ENCODE peak calls at places on chromosome 2, in four cellular contexts. T is GM06990; R is CD8-positive, alpha-beta memory T cell; D is cardiac muscle cell. K is an unnamed sample.

GRCh38 chr2:102114851-102115497 is 27.6 kb upstream of the IL1R1 start:
- DNase-seq in T (no peak), R (no peak), D (peak; percentile 74), K (no peak)

GRCh38 chr2:68698567-68699377 is 35.8 kb upstream of the ARHGAP25 start:
- DNase-seq in T (no peak), R (no peak), D (no peak), K (no peak)

GRCh38 chr2:15615310-15615920 is 23.7 kb downstream of the DDX1 start:
- DNase-seq in T (no peak), R (no peak), D (no peak), K (no peak)

GRCh38 chr2:29759342-29759741 is 162.0 kb downstream of the ALK start:
- DNase-seq in T (no peak), R (no peak), D (no peak), K (no peak)

GRCh38 chr2:113876503-113877387 is 13.1 kb upstream of the ACTR3 start:
- DNase-seq in T (no peak), R (peak; percentile 81), D (peak; percentile 33), K (peak; percentile 91)

GRCh38 chr2:127175821-127176354 is 44.2 kb downstream of the CYP27C1 start:
- DNase-seq in T (no peak), R (no peak), D (peak; percentile 8), K (no peak)

GRCh38 chr2:241987726-241988125 is 118.2 kb downstream of the RTP5 start:
- DNase-seq in T (no peak), R (no peak), D (no peak), K (no peak)

GRCh38 chr2:46984642-46985476 is 69.3 kb upstream of the MCFD2 start:
- DNase-seq in T (peak; percentile 63), R (no peak), D (peak; percentile 92), K (no peak)

DNA sequence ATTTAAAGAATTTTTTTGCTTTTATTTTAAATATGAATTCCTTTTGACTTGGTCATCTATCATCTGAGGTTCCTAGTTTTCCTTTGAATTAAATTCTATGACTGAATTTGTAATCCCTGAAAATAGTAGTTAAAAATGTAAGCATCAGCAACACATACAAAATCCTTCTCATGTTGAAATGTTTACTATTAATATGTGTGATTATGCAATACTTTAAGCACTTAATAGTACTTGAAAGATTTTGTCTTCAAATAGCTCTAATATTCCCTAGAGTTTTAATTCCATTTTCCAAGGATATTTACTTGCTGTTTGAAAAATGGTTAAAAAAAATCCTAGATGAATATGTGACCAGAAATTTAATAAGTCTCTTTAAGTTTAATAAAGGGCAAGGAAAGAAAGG is 26.6 kb upstream of the SPATS2L start:
- DNase-seq in T (no peak), R (no peak), D (no peak), K (no peak)
- H3K4me3 ChIP-seq in T (no peak overlapping the region), R (no peak overlapping the region), D (no peak overlapping the region), K (no peak overlapping the region)

DNA sequence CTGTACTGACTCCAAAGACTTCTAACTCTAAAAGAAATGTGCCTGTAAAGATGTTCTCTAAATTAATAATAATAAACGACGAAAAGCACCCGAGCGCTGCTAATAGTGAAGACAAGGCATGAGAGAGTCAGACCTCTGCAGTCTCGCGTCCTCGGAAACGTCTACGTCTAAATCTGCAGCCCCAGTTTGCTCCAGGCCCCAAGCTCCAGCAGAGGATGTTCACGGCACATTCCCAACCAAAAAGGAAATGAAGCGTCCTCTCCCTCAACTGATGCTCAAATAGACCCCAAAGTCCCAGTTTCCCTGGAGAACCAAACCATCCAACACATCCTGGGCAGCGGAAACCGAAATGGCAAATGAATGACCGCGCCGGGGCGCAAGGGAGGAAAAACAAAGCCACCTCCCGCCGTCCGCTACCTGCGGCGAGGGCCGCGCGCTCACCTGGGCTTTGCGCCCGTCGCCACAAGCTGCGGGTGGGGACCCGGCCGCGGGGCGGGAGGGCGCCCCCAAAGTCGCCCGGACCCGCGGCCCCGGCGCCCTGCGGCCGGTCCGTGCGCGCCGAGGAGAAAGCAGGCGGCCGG is 47.1 kb upstream of the CCDC150 start:
- DNase-seq in T (no peak), R (no peak), D (peak; percentile 48), K (peak; percentile 40)
- H3K4me3 ChIP-seq in T (peak overlapping the region; percentile 64), R (no peak overlapping the region), D (peak overlapping the region; percentile 92), K (peak overlapping the region; percentile 92)

GRCh38 chr2:190896477-190896876 is 15.9 kb downstream of the GLS start:
- DNase-seq in T (no peak), R (no peak), D (peak; percentile 51), K (no peak)
- H3K4me3 ChIP-seq in T (no peak overlapping the region), R (no peak overlapping the region), D (no peak overlapping the region), K (no peak overlapping the region)

GRCh38 chr2:159961005-159961404 is 101.4 kb downstream of the PLA2R1 start:
- DNase-seq in T (no peak), R (no peak), D (peak; percentile 57), K (no peak)
- H3K4me3 ChIP-seq in T (no peak overlapping the region), R (no peak overlapping the region), D (no peak overlapping the region), K (no peak overlapping the region)